ENCODE peak calls at places on chromosomes 4 and X, in nine cellular contexts. One of them, this sample, is unnamed.
A peak's percentile ranks its signal among the peaks of the same experiment; 100 is the strongest.

GRCh38 chrX:10549280-10549679 is 71.1 kb downstream of the MID1 start:
- DNase-seq in A549: no peak
- DNase-seq in body of pancreas: no peak
- DNase-seq in HFF-Myc: no peak
- DNase-seq in activated CD4-positive, alpha-beta T cell treated with anti-CD3 and anti-CD28 coated beads, Interleukin-2, amount 50 U/mL, for 48 hours: no peak
- DNase-seq in midbrain: no peak
- DNase-seq in choroid plexus epithelial cell: no peak
- DNase-seq in ELR: peak; percentile 57
- DNase-seq in NCI-H1092: peak; percentile 6
- DNase-seq in this sample: no peak

GRCh38 chr4:27506401-27506800 is 645.8 kb downstream of the STIM2 start:
- DNase-seq in A549: no peak
- DNase-seq in body of pancreas: no peak
- DNase-seq in HFF-Myc: no peak
- DNase-seq in activated CD4-positive, alpha-beta T cell treated with anti-CD3 and anti-CD28 coated beads, Interleukin-2, amount 50 U/mL, for 48 hours: no peak
- DNase-seq in midbrain: no peak
- DNase-seq in choroid plexus epithelial cell: no peak
- DNase-seq in ELR: no peak
- DNase-seq in NCI-H1092: no peak
- DNase-seq in this sample: no peak

GRCh38 chr4:85837334-85837733 is 362.4 kb downstream of the ARHGAP24 start:
- DNase-seq in A549: no peak
- DNase-seq in body of pancreas: no peak
- DNase-seq in HFF-Myc: no peak
- DNase-seq in activated CD4-positive, alpha-beta T cell treated with anti-CD3 and anti-CD28 coated beads, Interleukin-2, amount 50 U/mL, for 48 hours: no peak
- DNase-seq in midbrain: no peak
- DNase-seq in choroid plexus epithelial cell: peak; percentile 66
- DNase-seq in ELR: no peak
- DNase-seq in NCI-H1092: no peak
- DNase-seq in this sample: peak; percentile 55

GRCh38 chr4:106418444-106418843 is 49.9 kb upstream of the GIMD1 start:
- DNase-seq in A549: no peak
- DNase-seq in body of pancreas: no peak
- DNase-seq in HFF-Myc: no peak
- DNase-seq in activated CD4-positive, alpha-beta T cell treated with anti-CD3 and anti-CD28 coated beads, Interleukin-2, amount 50 U/mL, for 48 hours: no peak
- DNase-seq in midbrain: no peak
- DNase-seq in choroid plexus epithelial cell: no peak
- DNase-seq in ELR: no peak
- DNase-seq in NCI-H1092: no peak
- DNase-seq in this sample: no peak

GRCh38 chr4:120096508-120097297 is 30.1 kb upstream of the MAD2L1 start:
- DNase-seq in A549: no peak
- DNase-seq in body of pancreas: no peak
- DNase-seq in HFF-Myc: no peak
- DNase-seq in activated CD4-positive, alpha-beta T cell treated with anti-CD3 and anti-CD28 coated beads, Interleukin-2, amount 50 U/mL, for 48 hours: no peak
- DNase-seq in midbrain: no peak
- DNase-seq in choroid plexus epithelial cell: no peak
- DNase-seq in ELR: peak; percentile 46
- DNase-seq in NCI-H1092: no peak
- DNase-seq in this sample: no peak

GRCh38 chr4:185660340-185660739 is 125.0 kb upstream of the PDLIM3 start:
- DNase-seq in A549: no peak
- DNase-seq in body of pancreas: no peak
- DNase-seq in HFF-Myc: no peak
- DNase-seq in activated CD4-positive, alpha-beta T cell treated with anti-CD3 and anti-CD28 coated beads, Interleukin-2, amount 50 U/mL, for 48 hours: no peak
- DNase-seq in midbrain: no peak
- DNase-seq in choroid plexus epithelial cell: no peak
- DNase-seq in ELR: no peak
- DNase-seq in NCI-H1092: no peak
- DNase-seq in this sample: no peak

GRCh38 chr4:3524349-3524748 is 7.9 kb downstream of the LRPAP1 start:
- DNase-seq in A549: no peak
- DNase-seq in body of pancreas: no peak
- DNase-seq in HFF-Myc: no peak
- DNase-seq in activated CD4-positive, alpha-beta T cell treated with anti-CD3 and anti-CD28 coated beads, Interleukin-2, amount 50 U/mL, for 48 hours: no peak
- DNase-seq in midbrain: no peak
- DNase-seq in choroid plexus epithelial cell: no peak
- DNase-seq in ELR: no peak
- DNase-seq in NCI-H1092: no peak
- DNase-seq in this sample: no peak

GRCh38 chrX:104319346-104319745 is 64.6 kb upstream of the ESX1 start:
- DNase-seq in A549: no peak
- DNase-seq in body of pancreas: no peak
- DNase-seq in HFF-Myc: no peak
- DNase-seq in activated CD4-positive, alpha-beta T cell treated with anti-CD3 and anti-CD28 coated beads, Interleukin-2, amount 50 U/mL, for 48 hours: no peak
- DNase-seq in midbrain: no peak
- DNase-seq in choroid plexus epithelial cell: no peak
- DNase-seq in ELR: no peak
- DNase-seq in NCI-H1092: no peak
- DNase-seq in this sample: no peak

GRCh38 chr4:155248002-155248896 is 39.8 kb downstream of the NPY2R start:
- DNase-seq in A549: no peak
- DNase-seq in body of pancreas: no peak
- DNase-seq in HFF-Myc: no peak
- DNase-seq in activated CD4-positive, alpha-beta T cell treated with anti-CD3 and anti-CD28 coated beads, Interleukin-2, amount 50 U/mL, for 48 hours: no peak
- DNase-seq in midbrain: no peak
- DNase-seq in choroid plexus epithelial cell: no peak
- DNase-seq in ELR: no peak
- DNase-seq in NCI-H1092: no peak
- DNase-seq in this sample: no peak

This sample was measured in mesenchymal stem cell.